ENCODE peak calls at places on chromosomes 12 and 14, in nine cellular contexts. One of them, this sample, is unnamed.

GRCh38 chr12:6228535-6229223 is 28.5 kb downstream of the CD9 start:
- DNase-seq in BE2C: peak; percentile 43
- DNase-seq in fibroblast of lung: no peak
- DNase-seq in fibroblast of mammary gland: no peak
- DNase-seq in WERI-Rb-1: no peak
- DNase-seq in cardiac fibroblast: no peak
- DNase-seq in BJ: no peak
- DNase-seq in fibroblast of villous mesenchyme: peak; percentile 79
- DNase-seq in GM23338: no peak
- DNase-seq in this sample: no peak

GRCh38 chr12:116673713-116674112 is 64.2 kb downstream of the SPRING1 start:
- DNase-seq in BE2C: no peak
- DNase-seq in fibroblast of lung: no peak
- DNase-seq in fibroblast of mammary gland: no peak
- DNase-seq in WERI-Rb-1: no peak
- DNase-seq in cardiac fibroblast: peak; percentile 7
- DNase-seq in BJ: no peak
- DNase-seq in fibroblast of villous mesenchyme: no peak
- DNase-seq in GM23338: peak; percentile 64
- DNase-seq in this sample: no peak

GRCh38 chr14:69886843-69887242 is 7.6 kb downstream of the SMOC1 start:
- DNase-seq in BE2C: no peak
- DNase-seq in fibroblast of lung: peak; percentile 30
- DNase-seq in fibroblast of mammary gland: peak; percentile 87
- DNase-seq in WERI-Rb-1: no peak
- DNase-seq in cardiac fibroblast: peak; percentile 60
- DNase-seq in BJ: no peak
- DNase-seq in fibroblast of villous mesenchyme: no peak
- DNase-seq in GM23338: no peak
- DNase-seq in this sample: peak; percentile 92

GRCh38 chr14:102029956-102030355 is 56.9 kb downstream of the HSP90AA1 start:
- DNase-seq in BE2C: no peak
- DNase-seq in fibroblast of lung: peak; percentile 94
- DNase-seq in fibroblast of mammary gland: peak; percentile 33
- DNase-seq in WERI-Rb-1: no peak
- DNase-seq in cardiac fibroblast: peak; percentile 43
- DNase-seq in BJ: no peak
- DNase-seq in fibroblast of villous mesenchyme: peak; percentile 71
- DNase-seq in GM23338: no peak
- DNase-seq in this sample: peak; percentile 99

GRCh38 chr12:49092086-49092815 is 2.4 kb downstream of the DHH start:
- DNase-seq in BE2C: peak; percentile 63
- DNase-seq in fibroblast of lung: no peak
- DNase-seq in fibroblast of mammary gland: peak; percentile 41
- DNase-seq in WERI-Rb-1: peak; percentile 77
- DNase-seq in cardiac fibroblast: no peak
- DNase-seq in BJ: no peak
- DNase-seq in fibroblast of villous mesenchyme: peak; percentile 43
- DNase-seq in GM23338: peak; percentile 90
- DNase-seq in this sample: peak; percentile 43

GRCh38 chr12:82089369-82090121 is 268.6 kb downstream of the CCDC59 start:
- DNase-seq in BE2C: no peak
- DNase-seq in fibroblast of lung: no peak
- DNase-seq in fibroblast of mammary gland: no peak
- DNase-seq in WERI-Rb-1: no peak
- DNase-seq in cardiac fibroblast: no peak
- DNase-seq in BJ: no peak
- DNase-seq in fibroblast of villous mesenchyme: no peak
- DNase-seq in GM23338: no peak
- DNase-seq in this sample: no peak

GRCh38 chr12:95054206-95054605 is 19.2 kb downstream of the NR2C1 start:
- DNase-seq in BE2C: no peak
- DNase-seq in fibroblast of lung: no peak
- DNase-seq in fibroblast of mammary gland: no peak
- DNase-seq in WERI-Rb-1: no peak
- DNase-seq in cardiac fibroblast: no peak
- DNase-seq in BJ: no peak
- DNase-seq in fibroblast of villous mesenchyme: no peak
- DNase-seq in GM23338: no peak
- DNase-seq in this sample: peak; percentile 44

GRCh38 chr12:108916336-108916735 is 36.4 kb downstream of the DAO start:
- DNase-seq in BE2C: no peak
- DNase-seq in fibroblast of lung: no peak
- DNase-seq in fibroblast of mammary gland: no peak
- DNase-seq in WERI-Rb-1: no peak
- DNase-seq in cardiac fibroblast: no peak
- DNase-seq in BJ: no peak
- DNase-seq in fibroblast of villous mesenchyme: no peak
- DNase-seq in GM23338: no peak
- DNase-seq in this sample: no peak

DNA sequence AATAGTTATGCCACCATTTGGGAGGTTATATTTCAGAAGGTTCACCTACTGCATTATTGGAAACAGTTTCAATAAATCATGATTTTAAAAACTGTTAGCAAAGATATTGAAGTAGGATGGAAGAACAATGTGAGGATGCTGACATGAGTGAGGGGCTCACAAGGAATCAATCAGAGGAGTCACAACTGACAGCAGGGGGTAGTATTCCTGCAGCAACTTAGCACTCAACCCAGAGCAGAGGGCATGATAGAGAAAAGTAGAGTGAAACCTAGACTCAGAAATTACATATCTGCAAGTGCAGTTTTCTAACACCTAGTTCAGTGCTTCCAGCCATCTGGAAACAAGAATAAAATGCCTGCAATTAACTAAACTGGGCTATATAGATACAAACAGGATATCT is 772.5 kb upstream of the USP15 start:
- DNase-seq in BE2C: no peak
- DNase-seq in fibroblast of lung: no peak
- DNase-seq in fibroblast of mammary gland: no peak
- DNase-seq in WERI-Rb-1: no peak
- DNase-seq in cardiac fibroblast: no peak
- DNase-seq in BJ: no peak
- DNase-seq in fibroblast of villous mesenchyme: no peak
- DNase-seq in GM23338: peak; percentile 37
- DNase-seq in this sample: no peak
- TF ChIP-seq CTCF in BE2C: no peak
- TF ChIP-seq CTCF in fibroblast of lung: no peak
- TF ChIP-seq CTCF in fibroblast of mammary gland: no peak
- TF ChIP-seq CTCF in WERI-Rb-1: no peak
- TF ChIP-seq CTCF in cardiac fibroblast: no peak
- TF ChIP-seq CTCF in BJ: no peak
- TF ChIP-seq CTCF in fibroblast of villous mesenchyme: no peak
- TF ChIP-seq CTCF in GM23338: peak; percentile 56
- TF ChIP-seq CTCF in this sample: no peak

GRCh38 chr12:72270246-72270645 is 1.9 kb upstream of the TRHDE start:
- DNase-seq in BE2C: no peak
- DNase-seq in fibroblast of lung: peak; percentile 41
- DNase-seq in fibroblast of mammary gland: no peak
- DNase-seq in WERI-Rb-1: no peak
- DNase-seq in cardiac fibroblast: no peak
- DNase-seq in BJ: no peak
- DNase-seq in fibroblast of villous mesenchyme: no peak
- DNase-seq in GM23338: no peak
- DNase-seq in this sample: no peak

GRCh38 chr12:72271401-72271740 is 799 bp upstream of the TRHDE start:
- DNase-seq in BE2C: no peak
- DNase-seq in fibroblast of lung: peak; percentile 71
- DNase-seq in fibroblast of mammary gland: no peak
- DNase-seq in WERI-Rb-1: peak; percentile 92
- DNase-seq in cardiac fibroblast: no peak
- DNase-seq in BJ: no peak
- DNase-seq in fibroblast of villous mesenchyme: peak; percentile 39
- DNase-seq in GM23338: peak; percentile 83
- DNase-seq in this sample: peak; percentile 61

GRCh38 chr12:72273499-72273837 is 1.3 kb downstream of the TRHDE start:
- DNase-seq in BE2C: no peak
- DNase-seq in fibroblast of lung: no peak
- DNase-seq in fibroblast of mammary gland: no peak
- DNase-seq in WERI-Rb-1: no peak
- DNase-seq in cardiac fibroblast: no peak
- DNase-seq in BJ: no peak
- DNase-seq in fibroblast of villous mesenchyme: no peak
- DNase-seq in GM23338: peak; percentile 39
- DNase-seq in this sample: no peak

GRCh38 chr12:72272731-72273498 is 745 bp downstream of the TRHDE start:
- DNase-seq in BE2C: no peak
- DNase-seq in fibroblast of lung: peak; percentile 70
- DNase-seq in fibroblast of mammary gland: no peak
- DNase-seq in WERI-Rb-1: peak; percentile 44
- DNase-seq in cardiac fibroblast: no peak
- DNase-seq in BJ: no peak
- DNase-seq in fibroblast of villous mesenchyme: no peak
- DNase-seq in GM23338: peak; percentile 39
- DNase-seq in this sample: peak; percentile 55

DNA sequence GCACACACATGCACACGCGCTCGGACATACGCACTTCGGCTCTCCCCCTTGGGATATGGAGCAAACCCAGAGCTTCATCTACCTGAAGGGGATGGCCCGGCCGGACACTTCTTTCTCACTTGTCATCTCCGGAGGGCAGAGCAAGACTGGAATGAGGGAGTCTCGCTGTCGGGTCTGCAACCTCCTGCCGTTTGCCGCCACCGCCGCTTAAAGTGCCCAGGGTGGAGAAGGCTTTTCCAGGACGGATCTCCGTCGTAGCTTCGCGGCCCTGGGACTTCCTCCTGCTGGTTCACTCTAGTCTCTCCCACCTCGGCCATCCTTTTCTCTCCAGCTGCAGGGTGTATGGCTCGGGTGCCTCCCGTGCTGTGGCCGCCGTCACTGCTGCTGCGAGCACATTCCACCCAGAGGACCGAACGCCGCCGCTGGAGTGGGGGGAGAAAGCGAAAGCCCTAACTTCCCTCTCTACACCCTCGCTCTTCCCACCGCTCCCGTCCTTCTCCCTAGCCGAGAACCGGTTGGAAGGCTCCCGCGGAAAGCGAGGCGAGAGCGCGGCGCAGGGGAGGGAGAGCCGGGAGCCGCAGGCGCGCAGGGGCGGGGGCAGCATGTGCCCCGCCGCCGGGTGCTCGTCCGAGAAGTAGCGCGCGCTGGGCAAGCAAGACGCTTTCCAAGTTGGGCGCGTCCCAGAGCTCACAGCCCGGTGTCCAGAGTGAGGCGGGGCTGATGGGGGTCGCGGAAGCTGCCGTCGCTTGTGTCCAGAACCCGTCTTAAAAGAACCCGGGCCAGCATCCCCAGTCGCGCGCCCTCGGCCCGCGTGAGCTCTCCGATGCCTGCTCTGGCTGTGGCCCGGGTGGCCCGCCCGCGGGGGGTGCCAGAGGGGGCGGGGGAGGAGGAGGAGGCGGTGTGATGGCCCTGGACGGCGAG is at the start of gene TRHDE:
- DNase-seq in BE2C: peak; percentile 12
- DNase-seq in fibroblast of lung: peak; percentile 79
- DNase-seq in fibroblast of mammary gland: peak; percentile 12
- DNase-seq in WERI-Rb-1: peak; percentile 54
- DNase-seq in cardiac fibroblast: peak; percentile 20
- DNase-seq in BJ: no peak
- DNase-seq in fibroblast of villous mesenchyme: peak; percentile 45
- DNase-seq in GM23338: peak; percentile 86
- DNase-seq in this sample: peak; percentile 58
- H3K4me3 ChIP-seq in BE2C: peak within 1 kb of the TSS; percentile 3
- H3K4me3 ChIP-seq in fibroblast of lung: peak within 1 kb of the TSS; percentile 83
- H3K4me3 ChIP-seq in fibroblast of mammary gland: peak within 1 kb of the TSS; percentile 44
- H3K4me3 ChIP-seq in WERI-Rb-1: peak within 1 kb of the TSS; percentile 56
- H3K4me3 ChIP-seq in cardiac fibroblast: peak within 1 kb of the TSS; percentile 54
- H3K4me3 ChIP-seq in BJ: peak within 1 kb of the TSS; percentile 80
- H3K4me3 ChIP-seq in fibroblast of villous mesenchyme: peak within 1 kb of the TSS; percentile 67
- H3K4me3 ChIP-seq in GM23338: peak within 1 kb of the TSS; percentile 80
- H3K4me3 ChIP-seq in this sample: peak within 1 kb of the TSS; percentile 77

GRCh38 chr12:124720019-124720686 is 143.5 kb downstream of the SCARB1 start:
- DNase-seq in BE2C: peak; percentile 41
- DNase-seq in fibroblast of lung: peak; percentile 90
- DNase-seq in fibroblast of mammary gland: peak; percentile 88
- DNase-seq in WERI-Rb-1: peak; percentile 83
- DNase-seq in cardiac fibroblast: peak; percentile 76
- DNase-seq in BJ: no peak
- DNase-seq in fibroblast of villous mesenchyme: peak; percentile 71
- DNase-seq in GM23338: no peak
- DNase-seq in this sample: peak; percentile 71
- TF ChIP-seq CTCF in BE2C: peak; percentile 55
- TF ChIP-seq CTCF in fibroblast of lung: peak; percentile 45
- TF ChIP-seq CTCF in fibroblast of mammary gland: peak; percentile 44
- TF ChIP-seq CTCF in WERI-Rb-1: peak; percentile 73
- TF ChIP-seq CTCF in cardiac fibroblast: peak; percentile 55
- TF ChIP-seq CTCF in BJ: peak; percentile 42
- TF ChIP-seq CTCF in fibroblast of villous mesenchyme: peak; percentile 41
- TF ChIP-seq CTCF in GM23338: peak; percentile 43
- TF ChIP-seq CTCF in this sample: peak; percentile 69

GRCh38 chr12:63052696-63053095 is 98.3 kb downstream of the AVPR1A start:
- DNase-seq in BE2C: no peak
- DNase-seq in fibroblast of lung: no peak
- DNase-seq in fibroblast of mammary gland: no peak
- DNase-seq in WERI-Rb-1: no peak
- DNase-seq in cardiac fibroblast: no peak
- DNase-seq in BJ: no peak
- DNase-seq in fibroblast of villous mesenchyme: no peak
- DNase-seq in GM23338: no peak
- DNase-seq in this sample: no peak
- H3K4me3 ChIP-seq in BE2C: no peak overlapping the region
- H3K4me3 ChIP-seq in fibroblast of lung: no peak overlapping the region
- H3K4me3 ChIP-seq in fibroblast of mammary gland: no peak overlapping the region
- H3K4me3 ChIP-seq in WERI-Rb-1: no peak overlapping the region
- H3K4me3 ChIP-seq in cardiac fibroblast: no peak overlapping the region
- H3K4me3 ChIP-seq in BJ: no peak overlapping the region
- H3K4me3 ChIP-seq in fibroblast of villous mesenchyme: no peak overlapping the region
- H3K4me3 ChIP-seq in GM23338: no peak overlapping the region
- H3K4me3 ChIP-seq in this sample: no peak overlapping the region